ENCODE peak calls at places on chromosomes 12 and 14, in four cellular contexts. R is CD8-positive, alpha-beta T cell; C is PC-3; B is transverse colon. E is an unnamed sample.

GRCh38 chr14:100708349-100709217 is 18.1 kb upstream of the DLK1 start:
- DNase-seq in R (no peak), C (peak; percentile 84), B (peak; percentile 56), E (peak; percentile 86)

GRCh38 chr14:91323671-91324605 is 79.4 kb upstream of the GPR68 start:
- DNase-seq in R (peak; percentile 96), C (peak; percentile 70), B (peak; percentile 91), E (peak; percentile 88)

GRCh38 chr14:99806040-99806439 is 12.8 kb downstream of the EML1 start:
- DNase-seq in R (no peak), C (no peak), B (no peak), E (no peak)

GRCh38 chr14:98958048-98959031 is 313.7 kb downstream of the BCL11B start:
- DNase-seq in R (peak; percentile 36), C (no peak), B (no peak), E (no peak)

GRCh38 chr14:79659995-79660975 is 551.0 kb downstream of the DIO2 start:
- DNase-seq in R (no peak), C (no peak), B (no peak), E (no peak)

GRCh38 chr12:1529228-1529861 is 65.0 kb downstream of the FBXL14 start:
- DNase-seq in R (no peak), C (no peak), B (no peak), E (no peak)

GRCh38 chr12:128797119-128798118 is 26.3 kb downstream of the SLC15A4 start:
- DNase-seq in R (no peak), C (peak; percentile 52), B (no peak), E (no peak)

GRCh38 chr12:19031032-19031431 is 98.5 kb upstream of the PLEKHA5 start:
- DNase-seq in R (no peak), C (peak; percentile 90), B (no peak), E (no peak)

GRCh38 chr14:100910888-100911664 is 7.6 kb upstream of the RTL1 start:
- DNase-seq in R (no peak), C (no peak), B (no peak), E (no peak)

GRCh38 chr12:69392146-69392928 is 32.8 kb downstream of the YEATS4 start:
- DNase-seq in R (no peak), C (no peak), B (no peak), E (no peak)

GRCh38 chr14:91342243-91342760 is 75.3 kb downstream of the CCDC88C start:
- DNase-seq in R (no peak), C (no peak), B (no peak), E (no peak)

GRCh38 chr12:22282283-22282682 is 52.2 kb downstream of the ST8SIA1 start:
- DNase-seq in R (no peak), C (peak; percentile 61), B (no peak), E (no peak)

GRCh38 chr12:84888861-84889260 is 23.7 kb downstream of the SLC6A15 start:
- DNase-seq in R (no peak), C (no peak), B (no peak), E (no peak)

GRCh38 chr12:6533653-6534157 is 612 bp upstream of the GAPDH start:
- DNase-seq in R (no peak), C (peak; percentile 83), B (peak; percentile 68), E (peak; percentile 67)

GRCh38 chr14:105205718-105206208 is 24.7 kb upstream of the NUDT14 start:
- DNase-seq in R (no peak), C (no peak), B (no peak), E (no peak)

GRCh38 chr12:132825089-132825488 is 3.6 kb downstream of the GOLGA3 start:
- DNase-seq in R (no peak), C (no peak), B (no peak), E (no peak)

GRCh38 chr12:12546314-12546772 is 16.3 kb downstream of the DUSP16 start:
- DNase-seq in R (no peak), C (peak; percentile 38), B (no peak), E (no peak)

GRCh38 chr12:115785548-115785947 is 491.9 kb downstream of the MED13L start:
- DNase-seq in R (no peak), C (peak; percentile 21), B (no peak), E (no peak)

GRCh38 chr14:21987937-21988336 is 314.3 kb upstream of the OR4E1 start:
- DNase-seq in R (no peak), C (peak; percentile 75), B (no peak), E (peak; percentile 34)

GRCh38 chr12:66678640-66679268 is at the start of gene GRIP1:
- DNase-seq in R (no peak), C (peak; percentile 75), B (no peak), E (no peak)

GRCh38 chr14:100989924-100990323 is 86.4 kb upstream of the RTL1 start:
- DNase-seq in R (no peak), C (no peak), B (no peak), E (no peak)

GRCh38 chr12:56836800-56837663 is 73.9 kb downstream of the HSD17B6 start:
- DNase-seq in R (peak; percentile 55), C (peak; percentile 74), B (no peak), E (peak; percentile 53)

GRCh38 chr12:64610092-64610659 is at the start of gene RASSF3:
- DNase-seq in R (peak; percentile 88), C (peak; percentile 71), B (peak; percentile 85), E (peak; percentile 93)

GRCh38 chr14:68626386-68626785 is 166.5 kb downstream of the ZFP36L1 start:
- DNase-seq in R (peak; percentile 34), C (no peak), B (no peak), E (no peak)

GRCh38 chr14:104820669-104821228 is 19.8 kb downstream of the ZBTB42 start:
- DNase-seq in R (no peak), C (no peak), B (peak; percentile 65), E (peak; percentile 81)

GRCh38 chr12:48936379-48936979 is 11.2 kb upstream of the FKBP11 start:
- DNase-seq in R (peak; percentile 92), C (peak; percentile 76), B (peak; percentile 80), E (peak; percentile 74)

GRCh38 chr12:124848621-124849380 is 14.9 kb downstream of the SCARB1 start:
- DNase-seq in R (no peak), C (no peak), B (no peak), E (no peak)

GRCh38 chr12:124849382-124849781 is 14.3 kb downstream of the SCARB1 start:
- DNase-seq in R (no peak), C (no peak), B (peak; percentile 53), E (no peak)

GRCh38 chr12:124844411-124845397 is 19.0 kb downstream of the SCARB1 start:
- DNase-seq in R (no peak), C (no peak), B (no peak), E (no peak)

GRCh38 chr12:124847675-124848074 is 16.0 kb downstream of the SCARB1 start:
- DNase-seq in R (no peak), C (no peak), B (no peak), E (no peak)

DNA sequence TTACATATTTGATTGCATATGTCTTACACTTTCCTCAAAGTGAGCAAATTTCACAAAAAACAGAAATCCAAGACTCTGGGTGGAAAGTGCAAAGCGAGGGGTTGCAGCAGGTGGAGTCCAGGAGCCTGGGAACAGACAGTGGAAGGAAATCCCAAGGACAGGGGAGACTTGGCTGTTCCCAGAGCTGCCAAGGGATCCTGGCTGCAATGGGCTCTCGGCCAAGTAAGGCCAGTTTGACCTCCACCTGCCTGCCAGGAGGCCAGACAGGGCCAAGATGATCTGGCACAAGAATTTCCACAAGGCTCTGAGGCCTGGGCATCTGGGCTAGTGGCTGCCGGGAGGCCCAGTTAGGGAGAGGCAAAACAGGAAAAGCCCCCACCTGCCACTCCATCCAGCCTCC is 16.6 kb downstream of the SCARB1 start:
- DNase-seq in R (no peak), C (no peak), B (no peak), E (no peak)
- TF ChIP-seq CTCF in R (no peak), C (no peak), B (no peak), E (no peak)

GRCh38 chr14:32075636-32076277 is 1.3 kb upstream of the ARHGAP5 start:
- DNase-seq in R (peak; percentile 70), C (peak; percentile 18), B (peak; percentile 68), E (peak; percentile 43)

GRCh38 chr14:32078794-32079663 is 1.9 kb downstream of the ARHGAP5 start:
- DNase-seq in R (no peak), C (peak; percentile 62), B (no peak), E (no peak)

GRCh38 chr14:32078030-32078793 is 1.1 kb downstream of the ARHGAP5 start:
- DNase-seq in R (no peak), C (peak; percentile 39), B (peak; percentile 43), E (no peak)

GRCh38 chr14:32076278-32077080 is 625 bp upstream of the ARHGAP5 start:
- DNase-seq in R (peak; percentile 85), C (peak; percentile 97), B (peak; percentile 97), E (peak; percentile 97)

GRCh38 chr14:32077081-32078029 is at the start of gene ARHGAP5:
- DNase-seq in R (peak; percentile 80), C (no peak), B (peak; percentile 51), E (peak; percentile 56)
- TF ChIP-seq CTCF in R (no peak), C (no peak), B (peak; percentile 16), E (no peak)

DNA sequence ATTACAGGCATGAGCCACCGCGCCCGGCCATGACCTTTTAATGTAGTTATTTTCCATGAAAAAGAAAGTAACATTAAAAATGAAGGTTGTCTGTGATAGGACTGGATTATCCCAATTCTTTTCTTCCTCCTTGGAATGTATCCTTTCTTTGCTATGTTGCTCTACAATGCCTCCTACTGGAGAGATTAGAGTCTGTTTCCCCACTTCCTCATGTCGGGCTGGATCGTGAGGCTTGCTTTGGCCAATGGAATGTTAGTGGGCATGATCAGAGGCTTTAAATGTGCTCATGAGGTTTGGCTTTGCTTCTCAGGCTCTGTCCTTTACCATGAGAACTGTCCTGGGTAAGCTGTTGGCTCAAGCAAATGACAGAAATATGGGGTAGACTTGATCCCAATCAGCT is 34.7 kb upstream of the SOCS2 start:
- DNase-seq in R (no peak), C (no peak), B (no peak), E (no peak)
- TF ChIP-seq CTCF in R (no peak), C (peak; percentile 36), B (no peak), E (no peak)

GRCh38 chr12:107411792-107412535 is 273.6 kb upstream of the PWP1 start:
- DNase-seq in R (no peak), C (peak; percentile 98), B (no peak), E (no peak)

GRCh38 chr12:107417004-107417403 is 268.6 kb upstream of the PWP1 start:
- DNase-seq in R (no peak), C (no peak), B (no peak), E (no peak)

GRCh38 chr12:107415834-107416233 is 269.8 kb upstream of the PWP1 start:
- DNase-seq in R (no peak), C (no peak), B (no peak), E (no peak)

GRCh38 chr12:107418976-107419375 is 266.6 kb upstream of the PWP1 start:
- DNase-seq in R (no peak), C (no peak), B (no peak), E (no peak)

DNA sequence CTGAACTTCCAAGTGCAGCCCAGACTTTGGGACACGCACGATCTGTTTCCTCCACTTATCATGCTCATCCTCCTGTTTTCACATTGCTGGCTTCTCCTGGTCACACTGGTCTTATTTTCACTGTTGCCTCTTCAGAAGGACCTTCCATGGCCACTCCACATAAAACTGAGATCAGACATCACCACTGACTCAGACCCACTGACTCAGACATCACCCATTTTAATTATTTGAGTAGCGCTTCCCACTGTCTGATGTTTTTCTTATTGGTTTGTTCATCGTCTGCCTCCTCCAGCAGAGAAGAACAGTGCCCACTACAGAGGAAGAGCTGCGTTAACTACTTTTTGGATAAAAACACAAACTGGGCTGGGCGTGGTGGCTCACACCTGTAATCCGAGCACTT is 270.5 kb upstream of the PWP1 start:
- DNase-seq in R (no peak), C (peak; percentile 83), B (no peak), E (no peak)
- TF ChIP-seq CTCF in R (no peak), C (peak; percentile 40), B (no peak), E (no peak)

GRCh38 chr12:111692575-111693210 is 6.8 kb downstream of the ACAD10 start:
- DNase-seq in R (no peak), C (peak; percentile 29), B (no peak), E (peak; percentile 10)
- TF ChIP-seq CTCF in R (no peak), C (peak; percentile 66), B (no peak), E (no peak)

GRCh38 chr12:108337235-108338223 is 1.6 kb downstream of the CMKLR1 start:
- DNase-seq in R (no peak), C (peak; percentile 56), B (no peak), E (peak; percentile 36)
- TF ChIP-seq CTCF in R (peak; percentile 15), C (peak; percentile 81), B (peak; percentile 41), E (peak; percentile 42)

E was measured in Calu3.